ENCODE peak calls at places on chromosomes 16 and 17, in nine cellular contexts. One of them, this sample, is unnamed.

GRCh38 chr16:80739523-80739922 is 64.9 kb downstream of the CDYL2 start:
- DNase-seq in transverse colon: no peak
- DNase-seq in effector memory CD4-positive, alpha-beta T cell: no peak
- DNase-seq in brain microvascular endothelial cell: no peak
- DNase-seq in stomach: no peak
- DNase-seq in neuronal stem cell: no peak
- DNase-seq in A549: no peak
- DNase-seq in CD8-positive, alpha-beta T cell: no peak
- DNase-seq in H1: no peak
- DNase-seq in this sample: no peak

GRCh38 chr16:49834496-49835009 is 21.4 kb downstream of the ZNF423 start:
- DNase-seq in A549: no peak
- DNase-seq in transverse colon: peak; percentile 25
- DNase-seq in neuronal stem cell: no peak
- DNase-seq in CD8-positive, alpha-beta T cell: no peak
- DNase-seq in effector memory CD4-positive, alpha-beta T cell: no peak
- DNase-seq in H1: no peak
- DNase-seq in brain microvascular endothelial cell: no peak
- DNase-seq in stomach: no peak
- DNase-seq in this sample: peak; percentile 42

GRCh38 chr16:50469744-50470301 is 78.4 kb upstream of the NKD1 start:
- DNase-seq in brain microvascular endothelial cell: no peak
- DNase-seq in effector memory CD4-positive, alpha-beta T cell: no peak
- DNase-seq in A549: no peak
- DNase-seq in stomach: no peak
- DNase-seq in neuronal stem cell: no peak
- DNase-seq in H1: no peak
- DNase-seq in transverse colon: no peak
- DNase-seq in CD8-positive, alpha-beta T cell: no peak
- DNase-seq in this sample: no peak

GRCh38 chr17:77233635-77234334 is 93.0 kb downstream of the SEC14L1 start:
- DNase-seq in H1: no peak
- DNase-seq in effector memory CD4-positive, alpha-beta T cell: no peak
- DNase-seq in CD8-positive, alpha-beta T cell: no peak
- DNase-seq in brain microvascular endothelial cell: peak; percentile 86
- DNase-seq in A549: peak; percentile 93
- DNase-seq in transverse colon: peak; percentile 33
- DNase-seq in stomach: peak; percentile 55
- DNase-seq in neuronal stem cell: no peak
- DNase-seq in this sample: no peak

GRCh38 chr17:62724398-62725146 is 83.5 kb downstream of the MARCHF10 start:
- DNase-seq in A549: no peak
- DNase-seq in effector memory CD4-positive, alpha-beta T cell: peak; percentile 57
- DNase-seq in CD8-positive, alpha-beta T cell: peak; percentile 25
- DNase-seq in transverse colon: peak; percentile 34
- DNase-seq in neuronal stem cell: no peak
- DNase-seq in H1: no peak
- DNase-seq in brain microvascular endothelial cell: no peak
- DNase-seq in stomach: no peak
- DNase-seq in this sample: no peak

GRCh38 chr17:20281860-20282259 is 185.5 kb downstream of the LGALS9B start:
- DNase-seq in H1: no peak
- DNase-seq in CD8-positive, alpha-beta T cell: no peak
- DNase-seq in A549: no peak
- DNase-seq in effector memory CD4-positive, alpha-beta T cell: no peak
- DNase-seq in neuronal stem cell: no peak
- DNase-seq in transverse colon: no peak
- DNase-seq in brain microvascular endothelial cell: no peak
- DNase-seq in stomach: no peak
- DNase-seq in this sample: peak; percentile 74

GRCh38 chr17:33200116-33200515 is 93.0 kb downstream of the ASIC2 start:
- DNase-seq in CD8-positive, alpha-beta T cell: no peak
- DNase-seq in effector memory CD4-positive, alpha-beta T cell: no peak
- DNase-seq in transverse colon: peak; percentile 35
- DNase-seq in stomach: no peak
- DNase-seq in A549: peak; percentile 40
- DNase-seq in H1: no peak
- DNase-seq in neuronal stem cell: no peak
- DNase-seq in brain microvascular endothelial cell: no peak
- DNase-seq in this sample: no peak

GRCh38 chr16:526181-527014 is 1.1 kb upstream of the CAPN15 start:
- DNase-seq in effector memory CD4-positive, alpha-beta T cell: no peak
- DNase-seq in CD8-positive, alpha-beta T cell: no peak
- DNase-seq in neuronal stem cell: no peak
- DNase-seq in stomach: peak; percentile 69
- DNase-seq in brain microvascular endothelial cell: no peak
- DNase-seq in H1: no peak
- DNase-seq in transverse colon: peak; percentile 43
- DNase-seq in A549: no peak
- DNase-seq in this sample: no peak

GRCh38 chr17:63550816-63551639 is 751 bp downstream of the DCAF7 start:
- DNase-seq in neuronal stem cell: peak; percentile 48
- DNase-seq in H1: no peak
- DNase-seq in transverse colon: peak; percentile 23
- DNase-seq in A549: peak; percentile 38
- DNase-seq in effector memory CD4-positive, alpha-beta T cell: no peak
- DNase-seq in CD8-positive, alpha-beta T cell: no peak
- DNase-seq in brain microvascular endothelial cell: peak; percentile 42
- DNase-seq in stomach: peak; percentile 19
- DNase-seq in this sample: no peak

GRCh38 chr17:75634754-75635609 is 1.7 kb downstream of the SMIM5 start:
- DNase-seq in brain microvascular endothelial cell: no peak
- DNase-seq in transverse colon: no peak
- DNase-seq in CD8-positive, alpha-beta T cell: no peak
- DNase-seq in A549: no peak
- DNase-seq in stomach: no peak
- DNase-seq in effector memory CD4-positive, alpha-beta T cell: no peak
- DNase-seq in H1: no peak
- DNase-seq in neuronal stem cell: no peak
- DNase-seq in this sample: no peak

GRCh38 chr17:80169784-80170500 is at the start of gene CARD14:
- DNase-seq in neuronal stem cell: no peak
- DNase-seq in transverse colon: peak; percentile 28
- DNase-seq in CD8-positive, alpha-beta T cell: no peak
- DNase-seq in brain microvascular endothelial cell: no peak
- DNase-seq in stomach: peak; percentile 57
- DNase-seq in effector memory CD4-positive, alpha-beta T cell: no peak
- DNase-seq in H1: no peak
- DNase-seq in A549: no peak
- DNase-seq in this sample: no peak

GRCh38 chr17:78990349-78991016 is 10.8 kb upstream of the LGALS3BP start:
- DNase-seq in transverse colon: peak; percentile 7
- DNase-seq in brain microvascular endothelial cell: no peak
- DNase-seq in H1: no peak
- DNase-seq in neuronal stem cell: no peak
- DNase-seq in A549: no peak
- DNase-seq in effector memory CD4-positive, alpha-beta T cell: no peak
- DNase-seq in stomach: no peak
- DNase-seq in CD8-positive, alpha-beta T cell: no peak
- DNase-seq in this sample: no peak

GRCh38 chr16:705748-706188 is at the start of gene FBXL16:
- DNase-seq in H1: no peak
- DNase-seq in A549: no peak
- DNase-seq in neuronal stem cell: no peak
- DNase-seq in brain microvascular endothelial cell: no peak
- DNase-seq in CD8-positive, alpha-beta T cell: no peak
- DNase-seq in stomach: no peak
- DNase-seq in transverse colon: no peak
- DNase-seq in effector memory CD4-positive, alpha-beta T cell: no peak
- DNase-seq in this sample: peak; percentile 50

GRCh38 chr17:20071824-20072691 is 62.9 kb downstream of the SPECC1 start:
- DNase-seq in CD8-positive, alpha-beta T cell: no peak
- DNase-seq in A549: no peak
- DNase-seq in effector memory CD4-positive, alpha-beta T cell: no peak
- DNase-seq in brain microvascular endothelial cell: no peak
- DNase-seq in H1: no peak
- DNase-seq in neuronal stem cell: no peak
- DNase-seq in transverse colon: no peak
- DNase-seq in stomach: no peak
- DNase-seq in this sample: no peak

GRCh38 chr17:83116311-83116771 is 36.9 kb downstream of the METRNL start:
- DNase-seq in brain microvascular endothelial cell: no peak
- DNase-seq in CD8-positive, alpha-beta T cell: no peak
- DNase-seq in effector memory CD4-positive, alpha-beta T cell: no peak
- DNase-seq in transverse colon: no peak
- DNase-seq in stomach: no peak
- DNase-seq in A549: no peak
- DNase-seq in neuronal stem cell: no peak
- DNase-seq in H1: no peak
- DNase-seq in this sample: no peak

GRCh38 chr17:81509048-81509686 is 3.4 kb downstream of the ACTG1 start:
- DNase-seq in stomach: no peak
- DNase-seq in effector memory CD4-positive, alpha-beta T cell: no peak
- DNase-seq in CD8-positive, alpha-beta T cell: no peak
- DNase-seq in H1: no peak
- DNase-seq in A549: peak; percentile 69
- DNase-seq in neuronal stem cell: no peak
- DNase-seq in brain microvascular endothelial cell: no peak
- DNase-seq in transverse colon: peak; percentile 48
- DNase-seq in this sample: no peak

GRCh38 chr17:50111687-50112655 is 16.8 kb downstream of the PDK2 start:
- DNase-seq in CD8-positive, alpha-beta T cell: no peak
- DNase-seq in stomach: peak; percentile 46
- DNase-seq in H1: no peak
- DNase-seq in effector memory CD4-positive, alpha-beta T cell: no peak
- DNase-seq in neuronal stem cell: no peak
- DNase-seq in A549: no peak
- DNase-seq in transverse colon: no peak
- DNase-seq in brain microvascular endothelial cell: no peak
- DNase-seq in this sample: no peak
- H3K27ac ChIP-seq in CD8-positive, alpha-beta T cell: no peak overlapping the region
- H3K27ac ChIP-seq in stomach: peak overlapping the region; percentile 74
- H3K27ac ChIP-seq in H1: peak overlapping the region; percentile 5
- H3K27ac ChIP-seq in effector memory CD4-positive, alpha-beta T cell: no peak overlapping the region
- H3K27ac ChIP-seq in neuronal stem cell: peak overlapping the region; percentile 25
- H3K27ac ChIP-seq in A549: peak overlapping the region; percentile 20
- H3K27ac ChIP-seq in transverse colon: peak overlapping the region; percentile 54
- H3K27ac ChIP-seq in brain microvascular endothelial cell: no peak overlapping the region
- H3K27ac ChIP-seq in this sample: peak overlapping the region; percentile 59

GRCh38 chr17:2222901-2223616 is 80.5 kb downstream of the SMG6 start:
- DNase-seq in stomach: peak; percentile 32
- DNase-seq in A549: no peak
- DNase-seq in effector memory CD4-positive, alpha-beta T cell: peak; percentile 71
- DNase-seq in brain microvascular endothelial cell: no peak
- DNase-seq in H1: no peak
- DNase-seq in transverse colon: peak; percentile 57
- DNase-seq in CD8-positive, alpha-beta T cell: peak; percentile 27
- DNase-seq in neuronal stem cell: no peak
- DNase-seq in this sample: no peak
- H3K27ac ChIP-seq in stomach: peak overlapping the region; percentile 9
- H3K27ac ChIP-seq in A549: no peak overlapping the region
- H3K27ac ChIP-seq in effector memory CD4-positive, alpha-beta T cell: peak overlapping the region; percentile 42
- H3K27ac ChIP-seq in brain microvascular endothelial cell: peak overlapping the region; percentile 39
- H3K27ac ChIP-seq in H1: no peak overlapping the region
- H3K27ac ChIP-seq in transverse colon: peak overlapping the region; percentile 69
- H3K27ac ChIP-seq in CD8-positive, alpha-beta T cell: no peak overlapping the region
- H3K27ac ChIP-seq in neuronal stem cell: no peak overlapping the region
- H3K27ac ChIP-seq in this sample: no peak overlapping the region

GRCh38 chr16:68219708-68220378 is 16.1 kb downstream of the ESRP2 start:
- DNase-seq in stomach: no peak
- DNase-seq in transverse colon: no peak
- DNase-seq in neuronal stem cell: no peak
- DNase-seq in effector memory CD4-positive, alpha-beta T cell: no peak
- DNase-seq in brain microvascular endothelial cell: no peak
- DNase-seq in A549: no peak
- DNase-seq in CD8-positive, alpha-beta T cell: no peak
- DNase-seq in H1: no peak
- DNase-seq in this sample: no peak

GRCh38 chr16:68214726-68215125 is 21.2 kb downstream of the ESRP2 start:
- DNase-seq in effector memory CD4-positive, alpha-beta T cell: no peak
- DNase-seq in A549: no peak
- DNase-seq in brain microvascular endothelial cell: no peak
- DNase-seq in transverse colon: no peak
- DNase-seq in H1: no peak
- DNase-seq in neuronal stem cell: no peak
- DNase-seq in CD8-positive, alpha-beta T cell: no peak
- DNase-seq in stomach: no peak
- DNase-seq in this sample: no peak

GRCh38 chr16:68216240-68216639 is 19.7 kb downstream of the ESRP2 start:
- DNase-seq in neuronal stem cell: no peak
- DNase-seq in A549: no peak
- DNase-seq in transverse colon: no peak
- DNase-seq in effector memory CD4-positive, alpha-beta T cell: no peak
- DNase-seq in H1: no peak
- DNase-seq in stomach: no peak
- DNase-seq in CD8-positive, alpha-beta T cell: no peak
- DNase-seq in brain microvascular endothelial cell: no peak
- DNase-seq in this sample: no peak

DNA sequence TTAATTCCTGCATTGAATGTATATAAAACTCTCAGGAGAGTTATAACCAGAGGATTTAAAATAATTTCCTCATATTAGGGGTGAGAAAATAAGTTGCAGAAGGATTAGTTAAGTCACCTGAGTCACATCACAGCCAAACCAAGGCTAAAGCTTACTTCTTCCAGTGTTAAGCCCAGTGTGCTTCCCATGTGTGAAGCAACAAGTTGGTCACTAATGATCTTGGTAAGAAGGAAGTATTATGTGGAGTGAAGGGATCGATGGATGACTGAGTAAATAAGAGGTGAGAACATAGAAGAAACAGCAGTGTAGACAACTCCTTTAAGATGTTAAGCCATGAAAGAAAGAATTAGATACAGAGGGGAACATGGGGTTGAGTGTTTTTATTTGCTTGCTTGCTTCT is 20.6 kb downstream of the ESRP2 start:
- DNase-seq in H1: no peak
- DNase-seq in A549: no peak
- DNase-seq in CD8-positive, alpha-beta T cell: no peak
- DNase-seq in effector memory CD4-positive, alpha-beta T cell: no peak
- DNase-seq in transverse colon: no peak
- DNase-seq in stomach: no peak
- DNase-seq in neuronal stem cell: no peak
- DNase-seq in brain microvascular endothelial cell: no peak
- DNase-seq in this sample: no peak
- H3K27ac ChIP-seq in H1: no peak overlapping the region
- H3K27ac ChIP-seq in A549: no peak overlapping the region
- H3K27ac ChIP-seq in CD8-positive, alpha-beta T cell: no peak overlapping the region
- H3K27ac ChIP-seq in effector memory CD4-positive, alpha-beta T cell: no peak overlapping the region
- H3K27ac ChIP-seq in transverse colon: no peak overlapping the region
- H3K27ac ChIP-seq in stomach: no peak overlapping the region
- H3K27ac ChIP-seq in neuronal stem cell: no peak overlapping the region
- H3K27ac ChIP-seq in brain microvascular endothelial cell: no peak overlapping the region
- H3K27ac ChIP-seq in this sample: no peak overlapping the region

DNA sequence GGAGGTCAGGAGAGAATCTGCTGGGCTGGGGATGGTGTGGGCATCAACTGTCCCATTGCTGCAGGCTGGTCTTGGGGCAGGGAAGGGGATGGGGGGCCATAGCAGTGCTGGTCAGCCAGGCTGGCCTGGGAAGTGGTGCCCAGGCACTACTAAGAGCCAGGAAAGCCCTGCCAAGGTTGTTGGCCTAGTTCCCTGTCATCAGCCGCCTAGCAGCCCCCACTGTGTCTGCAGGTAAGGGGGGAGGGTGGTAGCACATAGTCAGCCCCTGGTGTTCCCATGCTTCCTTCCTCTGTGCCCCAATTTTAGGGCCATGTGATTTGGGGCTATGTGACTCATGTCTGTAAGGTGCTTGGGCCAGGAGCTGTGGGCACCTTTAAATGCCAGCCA is 17.8 kb downstream of the GJD3 start:
- DNase-seq in transverse colon: no peak
- DNase-seq in A549: no peak
- DNase-seq in H1: no peak
- DNase-seq in brain microvascular endothelial cell: no peak
- DNase-seq in stomach: no peak
- DNase-seq in CD8-positive, alpha-beta T cell: no peak
- DNase-seq in neuronal stem cell: no peak
- DNase-seq in effector memory CD4-positive, alpha-beta T cell: peak; percentile 59
- DNase-seq in this sample: no peak
- H3K27ac ChIP-seq in transverse colon: peak overlapping the region; percentile 94
- H3K27ac ChIP-seq in A549: peak overlapping the region; percentile 92
- H3K27ac ChIP-seq in H1: no peak overlapping the region
- H3K27ac ChIP-seq in brain microvascular endothelial cell: no peak overlapping the region
- H3K27ac ChIP-seq in stomach: peak overlapping the region; percentile 98
- H3K27ac ChIP-seq in CD8-positive, alpha-beta T cell: no peak overlapping the region
- H3K27ac ChIP-seq in neuronal stem cell: no peak overlapping the region
- H3K27ac ChIP-seq in effector memory CD4-positive, alpha-beta T cell: peak overlapping the region; percentile 71
- H3K27ac ChIP-seq in this sample: peak overlapping the region; percentile 70